ENCODE peak calls at places on chromosomes 4 and X, in ten cellular contexts. U is nephron progenitor cell, H is MCF 10A, J is DND-41, M is psoas muscle, S is progenitor cell of endocrine pancreas, C is mucosa of descending colon, Q is esophagus squamous epithelium, O is tibial artery, R is foreskin fibroblast. E is an unnamed sample.

GRCh38 chr4:141435446-141436225 is 200.7 kb upstream of the IL15 start:
- DNase-seq in U (no peak), H (no peak), J (no peak), M (no peak), S (no peak), C (no peak), Q (no peak), O (no peak), R (no peak), E (no peak)

GRCh38 chrX:134236690-134237362 is at the start of gene CCDC160:
- DNase-seq in U (peak), H (no peak), J (no peak), M (peak), S (peak), C (peak), Q (no peak), O (no peak), R (no peak), E (no peak)

GRCh38 chrX:41518841-41519220 is 71.7 kb downstream of the NYX start:
- DNase-seq in U (no peak), H (peak), J (no peak), M (no peak), S (no peak), C (no peak), Q (no peak), O (no peak), R (no peak), E (no peak)

GRCh38 chrX:103941201-103941975 is 21.0 kb upstream of the TMSB15B start:
- DNase-seq in U (no peak), H (peak), J (no peak), M (no peak), S (no peak), C (no peak), Q (no peak), O (no peak), R (peak), E (peak)

GRCh38 chrX:37922926-37923325 is 75.6 kb upstream of the DYNLT3 start:
- DNase-seq in U (no peak), H (no peak), J (no peak), M (no peak), S (no peak), C (no peak), Q (no peak), O (no peak), R (no peak), E (no peak)

GRCh38 chr4:111639876-111640275 is 505.4 kb upstream of the FAM241A start:
- DNase-seq in U (no peak), H (peak), J (no peak), M (no peak), S (no peak), C (no peak), Q (no peak), O (no peak), R (peak), E (no peak)

GRCh38 chr4:72767903-72768817 is 199.1 kb upstream of the ADAMTS3 start:
- DNase-seq in U (no peak), H (peak), J (no peak), M (no peak), S (no peak), C (no peak), Q (no peak), O (no peak), R (peak), E (no peak)

GRCh38 chrX:120287513-120288112 is 23.6 kb downstream of the TMEM255A start:
- DNase-seq in U (no peak), H (no peak), J (no peak), M (no peak), S (no peak), C (no peak), Q (no peak), O (no peak), R (no peak), E (no peak)

GRCh38 chr4:119315036-119315435 is 6.9 kb downstream of the FABP2 start:
- DNase-seq in U (no peak), H (no peak), J (no peak), M (no peak), S (no peak), C (no peak), Q (no peak), O (no peak), R (no peak), E (no peak)

GRCh38 chrX:63514575-63514967 is 163.4 kb upstream of the SPIN4 start:
- DNase-seq in U (no peak), H (no peak), J (no peak), M (no peak), S (no peak), C (no peak), Q (no peak), O (no peak), R (peak), E (no peak)

GRCh38 chrX:80576815-80577533 is 156.7 kb downstream of the TENT5D start:
- DNase-seq in U (no peak), H (no peak), J (no peak), M (no peak), S (no peak), C (no peak), Q (no peak), O (no peak), R (no peak), E (no peak)

GRCh38 chr4:79272761-79273160 is 53.1 kb downstream of the NAA11 start:
- DNase-seq in U (no peak), H (no peak), J (no peak), M (no peak), S (no peak), C (no peak), Q (no peak), O (no peak), R (no peak), E (no peak)

GRCh38 chr4:16449381-16449780 is 223.1 kb upstream of the TAPT1 start:
- DNase-seq in U (no peak), H (no peak), J (no peak), M (no peak), S (no peak), C (no peak), Q (no peak), O (no peak), R (no peak), E (no peak)

GRCh38 chr4:148059617-148060180 is 327.8 kb downstream of the ARHGAP10 start:
- DNase-seq in U (no peak), H (no peak), J (no peak), M (no peak), S (no peak), C (no peak), Q (no peak), O (no peak), R (no peak), E (no peak)

GRCh38 chr4:139419388-139419914 is 34.5 kb upstream of the RAB33B start:
- DNase-seq in U (no peak), H (peak), J (peak), M (no peak), S (no peak), C (no peak), Q (no peak), O (no peak), R (peak), E (peak)

GRCh38 chrX:119981286-119982070 is 37.9 kb upstream of the NKAP start:
- DNase-seq in U (peak), H (peak), J (peak), M (no peak), S (no peak), C (no peak), Q (no peak), O (no peak), R (no peak), E (peak)

GRCh38 chr4:155026715-155027114 is 181.7 kb upstream of the NPY2R start:
- DNase-seq in U (no peak), H (no peak), J (no peak), M (no peak), S (no peak), C (no peak), Q (no peak), O (no peak), R (no peak), E (no peak)

GRCh38 chr4:112704991-112705845 is 68.3 kb downstream of the LARP7 start:
- DNase-seq in U (peak), H (peak), J (no peak), M (peak), S (peak), C (peak), Q (no peak), O (peak), R (peak), E (no peak)

GRCh38 chr4:94409947-94410346 is 41.8 kb upstream of the PDLIM5 start:
- DNase-seq in U (no peak), H (peak), J (no peak), M (no peak), S (no peak), C (no peak), Q (no peak), O (no peak), R (no peak), E (no peak)

GRCh38 chrX:10404435-10404834 is 215.9 kb downstream of the MID1 start:
- DNase-seq in U (no peak), H (no peak), J (no peak), M (no peak), S (no peak), C (no peak), Q (no peak), O (no peak), R (peak), E (no peak)

GRCh38 chrX:29903365-29903764 is 312.0 kb upstream of the MAGEB2 start:
- DNase-seq in U (no peak), H (peak), J (no peak), M (no peak), S (no peak), C (no peak), Q (no peak), O (no peak), R (no peak), E (no peak)

GRCh38 chr4:129046055-129046959 is 47.0 kb downstream of the SCLT1 start:
- DNase-seq in U (no peak), H (no peak), J (no peak), M (no peak), S (no peak), C (no peak), Q (no peak), O (no peak), R (no peak), E (no peak)

GRCh38 chr4:152815078-152815477 is 35.3 kb downstream of the ARFIP1 start:
- DNase-seq in U (no peak), H (peak), J (no peak), M (no peak), S (no peak), C (no peak), Q (no peak), O (no peak), R (peak), E (no peak)

GRCh38 chr4:112276113-112276512 is 9.6 kb downstream of the TIFA start:
- DNase-seq in U (no peak), H (no peak), J (no peak), M (no peak), S (no peak), C (no peak), Q (no peak), O (no peak), R (no peak), E (no peak)

GRCh38 chr4:70734168-70734954 is 12.6 kb downstream of the RUFY3 start:
- DNase-seq in U (no peak), H (peak), J (peak), M (no peak), S (no peak), C (no peak), Q (no peak), O (no peak), R (peak), E (peak)

GRCh38 chr4:162475221-162475620 is 311.4 kb upstream of the FSTL5 start:
- DNase-seq in U (no peak), H (peak), J (no peak), M (no peak), S (no peak), C (no peak), Q (no peak), O (no peak), R (no peak), E (no peak)

GRCh38 chrX:137549073-137549472 is 16.9 kb upstream of the ZIC3 start:
- DNase-seq in U (no peak), H (no peak), J (no peak), M (no peak), S (no peak), C (no peak), Q (no peak), O (no peak), R (no peak), E (no peak)

GRCh38 chr4:106707776-106708603 is 328.1 kb downstream of the DKK2 start:
- DNase-seq in U (no peak), H (peak), J (no peak), M (no peak), S (no peak), C (no peak), Q (no peak), O (no peak), R (peak), E (peak)

GRCh38 chrX:70301716-70302115 is 11.8 kb downstream of the KIF4A start:
- DNase-seq in U (no peak), H (no peak), J (no peak), M (no peak), S (no peak), C (no peak), Q (no peak), O (no peak), R (no peak), E (no peak)

GRCh38 chrX:10110316-10110932 is 46.4 kb upstream of the CLCN4 start:
- DNase-seq in U (no peak), H (no peak), J (no peak), M (no peak), S (no peak), C (no peak), Q (no peak), O (no peak), R (no peak), E (no peak)

GRCh38 chr4:145061325-145061920 is 36.6 kb downstream of the ANAPC10 start:
- DNase-seq in U (no peak), H (peak), J (no peak), M (no peak), S (no peak), C (no peak), Q (no peak), O (no peak), R (peak), E (peak)

GRCh38 chr4:111449657-111450056 is 695.6 kb upstream of the FAM241A start:
- DNase-seq in U (no peak), H (peak), J (no peak), M (no peak), S (no peak), C (no peak), Q (no peak), O (no peak), R (no peak), E (no peak)

GRCh38 chrX:17813277-17813676 is 47.8 kb downstream of the RAI2 start:
- DNase-seq in U (no peak), H (no peak), J (no peak), M (no peak), S (no peak), C (no peak), Q (no peak), O (no peak), R (no peak), E (no peak)

GRCh38 chr4:175671491-175671934 is 140.6 kb downstream of the GPM6A start:
- DNase-seq in U (peak), H (peak), J (no peak), M (no peak), S (no peak), C (no peak), Q (no peak), O (no peak), R (no peak), E (no peak)

DNA sequence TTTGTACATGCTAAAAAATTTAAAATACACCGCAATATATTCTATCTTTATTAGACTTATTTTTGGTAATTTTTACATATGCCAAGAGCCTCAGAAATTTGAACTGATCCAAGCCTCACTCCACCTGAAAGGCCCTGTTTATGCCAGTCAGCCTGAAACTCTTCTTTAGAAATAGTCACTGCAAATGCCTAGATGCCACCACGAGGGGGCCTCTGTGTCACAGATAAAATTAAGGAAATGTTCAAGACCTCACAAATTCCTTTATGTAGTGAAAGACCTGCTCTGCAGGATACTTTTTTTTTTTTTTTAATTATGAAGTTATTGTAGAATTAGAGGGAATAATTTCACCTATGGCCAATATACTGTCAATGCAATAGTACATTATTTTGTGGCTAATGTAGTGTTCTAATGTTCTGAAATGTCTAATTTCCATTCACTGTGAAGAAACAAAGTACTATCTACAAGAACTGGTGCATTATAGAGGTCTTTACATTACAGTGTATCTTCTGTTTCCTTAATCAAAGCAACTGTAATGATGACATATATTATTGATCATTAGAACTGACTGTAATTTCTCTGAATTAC is 69.8 kb downstream of the DTHD1 start:
- DNase-seq in U (peak), H (peak), J (peak), M (peak), S (peak), C (no peak), Q (peak), O (no peak), R (no peak), E (peak)
- TF ChIP-seq CTCF in U (peak), H (peak), J (peak), M (peak), S (peak), C (peak), Q (peak), O (peak), R (peak), E (peak)

GRCh38 chr4:6473264-6474052 is 1.0 kb upstream of the PPP2R2C start:
- DNase-seq in U (no peak), H (no peak), J (no peak), M (no peak), S (peak), C (no peak), Q (no peak), O (no peak), R (no peak), E (no peak)

GRCh38 chr4:6472008-6472386 is 417 bp downstream of the PPP2R2C start:
- DNase-seq in U (no peak), H (no peak), J (no peak), M (no peak), S (peak), C (peak), Q (no peak), O (peak), R (no peak), E (no peak)

GRCh38 chr4:6471303-6472007 is 959 bp downstream of the PPP2R2C start:
- DNase-seq in U (no peak), H (no peak), J (no peak), M (no peak), S (peak), C (no peak), Q (no peak), O (peak), R (no peak), E (no peak)

GRCh38 chr4:6474053-6474568 is 1.7 kb upstream of the PPP2R2C start:
- DNase-seq in U (no peak), H (peak), J (no peak), M (no peak), S (peak), C (no peak), Q (no peak), O (no peak), R (no peak), E (peak)

GRCh38 chr4:6472387-6473263 is at the start of gene PPP2R2C:
- DNase-seq in U (peak), H (peak), J (no peak), M (no peak), S (peak), C (peak), Q (no peak), O (no peak), R (no peak), E (no peak)
- TF ChIP-seq CTCF in U (no peak), H (no peak), J (no peak), M (no peak), S (no peak), C (no peak), Q (no peak), O (no peak), R (no peak), E (no peak)

GRCh38 chrX:122055979-122056715 is 1008.7 kb downstream of the GLUD2 start:
- DNase-seq in U (no peak), H (no peak), J (no peak), M (no peak), S (no peak), C (no peak), Q (no peak), O (no peak), R (no peak), E (no peak)

GRCh38 chrX:122055450-122055849 is 1008.0 kb downstream of the GLUD2 start:
- DNase-seq in U (no peak), H (no peak), J (no peak), M (no peak), S (no peak), C (no peak), Q (no peak), O (no peak), R (no peak), E (no peak)
- TF ChIP-seq CTCF in U (no peak), H (no peak), J (no peak), M (no peak), S (no peak), C (no peak), Q (no peak), O (no peak), R (no peak), E (no peak)

GRCh38 chr4:26131711-26132110 is 189.1 kb upstream of the RBPJ start:
- DNase-seq in U (no peak), H (no peak), J (peak), M (no peak), S (no peak), C (no peak), Q (no peak), O (no peak), R (no peak), E (no peak)

GRCh38 chr4:26131053-26131452 is 189.8 kb upstream of the RBPJ start:
- DNase-seq in U (no peak), H (no peak), J (no peak), M (no peak), S (no peak), C (no peak), Q (no peak), O (no peak), R (no peak), E (no peak)

GRCh38 chr4:26135331-26135730 is 185.5 kb upstream of the RBPJ start:
- DNase-seq in U (no peak), H (no peak), J (no peak), M (no peak), S (no peak), C (no peak), Q (no peak), O (no peak), R (peak), E (peak)

GRCh38 chr4:26133840-26134239 is 187.0 kb upstream of the RBPJ start:
- DNase-seq in U (no peak), H (no peak), J (no peak), M (no peak), S (no peak), C (no peak), Q (no peak), O (no peak), R (no peak), E (no peak)

GRCh38 chr4:26132858-26133257 is 188.0 kb upstream of the RBPJ start:
- DNase-seq in U (no peak), H (peak), J (no peak), M (no peak), S (no peak), C (no peak), Q (no peak), O (no peak), R (no peak), E (no peak)
- TF ChIP-seq CTCF in U (no peak), H (no peak), J (no peak), M (no peak), S (peak), C (no peak), Q (no peak), O (no peak), R (no peak), E (no peak)

GRCh38 chrX:32678487-32678886 is 532.9 kb downstream of the DMD start:
- DNase-seq in U (no peak), H (no peak), J (no peak), M (no peak), S (no peak), C (no peak), Q (no peak), O (no peak), R (no peak), E (no peak)

GRCh38 chrX:32673193-32673592 is 538.2 kb downstream of the DMD start:
- DNase-seq in U (no peak), H (peak), J (no peak), M (no peak), S (no peak), C (no peak), Q (no peak), O (no peak), R (no peak), E (peak)
- TF ChIP-seq CTCF in U (peak), H (peak), J (no peak), M (peak), S (peak), C (no peak), Q (no peak), O (no peak), R (no peak), E (no peak)

DNA sequence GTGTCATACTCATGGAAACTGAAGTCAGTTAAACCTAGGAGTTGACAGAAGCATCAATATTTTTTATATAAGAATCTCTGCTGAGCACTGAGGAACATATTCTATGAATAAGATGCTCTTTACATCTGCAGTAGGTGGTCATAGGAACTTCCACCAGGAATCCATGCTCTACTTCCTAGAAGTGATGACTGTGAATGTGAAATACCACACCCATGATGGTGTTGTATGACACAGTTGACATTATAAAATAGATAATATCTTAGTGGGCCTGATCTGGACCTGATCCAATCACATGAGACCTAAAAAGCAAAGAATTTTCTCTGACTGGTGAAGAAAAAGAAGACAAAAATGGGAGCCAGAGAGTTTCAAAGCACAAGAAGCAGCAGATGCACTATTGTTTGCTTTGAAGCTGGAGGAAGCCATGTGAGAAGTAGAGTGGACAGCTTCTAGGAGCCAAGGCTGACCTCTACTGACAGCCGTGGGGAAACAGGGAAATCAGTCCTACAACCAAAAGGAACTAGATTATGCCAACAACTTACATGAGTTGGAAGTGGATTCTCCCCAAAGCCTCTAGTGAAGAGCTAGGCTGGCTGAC is 68.6 kb upstream of the HS3ST1 start:
- DNase-seq in U (no peak), H (peak), J (no peak), M (no peak), S (no peak), C (no peak), Q (no peak), O (no peak), R (no peak), E (peak)
- TF ChIP-seq CTCF in U (no peak), H (no peak), J (no peak), M (no peak), S (no peak), C (no peak), Q (no peak), O (no peak), R (no peak), E (peak)

E was measured in NB4.